ENCODE peak calls at places on chromosomes 5 and 9, in five cellular contexts. One of them, this sample, is unnamed.

GRCh38 chr9:1296331-1296730 is 246.2 kb downstream of the DMRT2 start:
- DNase-seq in hepatocyte: no peak
- DNase-seq in omental fat pad: no peak
- DNase-seq in neural crest cell: no peak
- DNase-seq in WTC11: no peak
- DNase-seq in this sample: no peak

GRCh38 chr5:34511063-34511462 is 145.1 kb upstream of the RAI14 start:
- DNase-seq in neural crest cell: no peak
- DNase-seq in WTC11: no peak
- DNase-seq in omental fat pad: no peak
- DNase-seq in hepatocyte: no peak
- DNase-seq in this sample: no peak

GRCh38 chr5:78920604-78921003 is 64.5 kb downstream of the ARSB start:
- DNase-seq in neural crest cell: no peak
- DNase-seq in hepatocyte: peak; percentile 56
- DNase-seq in WTC11: no peak
- DNase-seq in omental fat pad: no peak
- DNase-seq in this sample: no peak

GRCh38 chr5:45262061-45262590 is 434.1 kb downstream of the HCN1 start:
- DNase-seq in WTC11: peak; percentile 11
- DNase-seq in omental fat pad: no peak
- DNase-seq in hepatocyte: no peak
- DNase-seq in neural crest cell: no peak
- DNase-seq in this sample: no peak

GRCh38 chr5:141657937-141658545 is 6.8 kb upstream of the FCHSD1 start:
- DNase-seq in WTC11: no peak
- DNase-seq in hepatocyte: no peak
- DNase-seq in neural crest cell: no peak
- DNase-seq in omental fat pad: no peak
- DNase-seq in this sample: peak; percentile 77

GRCh38 chr9:115524467-115525059 is 406.6 kb upstream of the TNC start:
- DNase-seq in hepatocyte: peak; percentile 75
- DNase-seq in omental fat pad: no peak
- DNase-seq in neural crest cell: peak; percentile 38
- DNase-seq in WTC11: no peak
- DNase-seq in this sample: peak; percentile 8

GRCh38 chr5:40991168-40991980 is 79.8 kb downstream of the MROH2B start:
- DNase-seq in omental fat pad: no peak
- DNase-seq in WTC11: no peak
- DNase-seq in hepatocyte: peak; percentile 29
- DNase-seq in neural crest cell: no peak
- DNase-seq in this sample: peak; percentile 90

GRCh38 chr9:133505186-133505830 is 19.5 kb downstream of the MYMK start:
- DNase-seq in WTC11: no peak
- DNase-seq in neural crest cell: no peak
- DNase-seq in omental fat pad: no peak
- DNase-seq in hepatocyte: no peak
- DNase-seq in this sample: no peak

GRCh38 chr9:3888496-3888858 is 362.7 kb upstream of the RFX3 start:
- DNase-seq in neural crest cell: no peak
- DNase-seq in hepatocyte: no peak
- DNase-seq in WTC11: no peak
- DNase-seq in omental fat pad: no peak
- DNase-seq in this sample: no peak

GRCh38 chr5:9698125-9698848 is 68.1 kb upstream of the TAS2R1 start:
- DNase-seq in WTC11: no peak
- DNase-seq in hepatocyte: no peak
- DNase-seq in neural crest cell: no peak
- DNase-seq in omental fat pad: no peak
- DNase-seq in this sample: no peak

GRCh38 chr9:126953089-126953809 is 38.7 kb downstream of the RALGPS1 start:
- DNase-seq in hepatocyte: no peak
- DNase-seq in neural crest cell: no peak
- DNase-seq in WTC11: no peak
- DNase-seq in omental fat pad: no peak
- DNase-seq in this sample: no peak

GRCh38 chr5:57532513-57533497 is 50.2 kb upstream of the ACTBL2 start:
- DNase-seq in WTC11: no peak
- DNase-seq in neural crest cell: no peak
- DNase-seq in hepatocyte: no peak
- DNase-seq in omental fat pad: no peak
- DNase-seq in this sample: no peak

GRCh38 chr5:62562867-62563266 is 15.8 kb upstream of the LRRC70 start:
- DNase-seq in WTC11: no peak
- DNase-seq in hepatocyte: no peak
- DNase-seq in omental fat pad: no peak
- DNase-seq in neural crest cell: no peak
- DNase-seq in this sample: no peak

GRCh38 chr5:72347801-72348305 is 27.7 kb downstream of the PTCD2 start:
- DNase-seq in WTC11: no peak
- DNase-seq in hepatocyte: peak; percentile 40
- DNase-seq in omental fat pad: no peak
- DNase-seq in neural crest cell: no peak
- DNase-seq in this sample: no peak

GRCh38 chr5:150085950-150086715 is at the start of gene CSF1R:
- DNase-seq in neural crest cell: no peak
- DNase-seq in hepatocyte: no peak
- DNase-seq in WTC11: no peak
- DNase-seq in omental fat pad: no peak
- DNase-seq in this sample: no peak

GRCh38 chr5:9198399-9198798 is 347.5 kb downstream of the SEMA5A start:
- DNase-seq in neural crest cell: no peak
- DNase-seq in hepatocyte: no peak
- DNase-seq in WTC11: no peak
- DNase-seq in omental fat pad: no peak
- DNase-seq in this sample: no peak

GRCh38 chr5:149298857-149299404 is 27.3 kb downstream of the AFAP1L1 start:
- DNase-seq in hepatocyte: no peak
- DNase-seq in WTC11: no peak
- DNase-seq in neural crest cell: no peak
- DNase-seq in omental fat pad: no peak
- DNase-seq in this sample: peak; percentile 97

GRCh38 chr9:137305060-137305787 is 3.2 kb upstream of the NRARP start:
- DNase-seq in hepatocyte: peak; percentile 33
- DNase-seq in WTC11: peak; percentile 69
- DNase-seq in omental fat pad: no peak
- DNase-seq in neural crest cell: no peak
- DNase-seq in this sample: peak; percentile 91

GRCh38 chr9:136865768-136866103 is 372 bp downstream of the EDF1 start:
- DNase-seq in hepatocyte: peak; percentile 53
- DNase-seq in omental fat pad: no peak
- DNase-seq in WTC11: no peak
- DNase-seq in neural crest cell: no peak
- DNase-seq in this sample: no peak

GRCh38 chr9:136225366-136225747 is 20.3 kb downstream of the QSOX2 start:
- DNase-seq in WTC11: no peak
- DNase-seq in neural crest cell: no peak
- DNase-seq in hepatocyte: no peak
- DNase-seq in omental fat pad: no peak
- DNase-seq in this sample: no peak

GRCh38 chr5:50990296-50990924 is 324.0 kb downstream of the PARP8 start:
- DNase-seq in neural crest cell: no peak
- DNase-seq in WTC11: no peak
- DNase-seq in hepatocyte: no peak
- DNase-seq in omental fat pad: no peak
- DNase-seq in this sample: no peak

GRCh38 chr9:135956798-135957166 is 4.4 kb downstream of the UBAC1 start:
- DNase-seq in WTC11: no peak
- DNase-seq in omental fat pad: no peak
- DNase-seq in hepatocyte: no peak
- DNase-seq in neural crest cell: no peak
- DNase-seq in this sample: no peak

GRCh38 chr9:85508616-85509015 is 233.1 kb downstream of the AGTPBP1 start:
- DNase-seq in neural crest cell: no peak
- DNase-seq in omental fat pad: no peak
- DNase-seq in hepatocyte: no peak
- DNase-seq in WTC11: no peak
- DNase-seq in this sample: no peak

GRCh38 chr5:174972291-174972690 is 247.9 kb downstream of the MSX2 start:
- DNase-seq in neural crest cell: no peak
- DNase-seq in omental fat pad: no peak
- DNase-seq in hepatocyte: peak; percentile 72
- DNase-seq in WTC11: no peak
- DNase-seq in this sample: no peak

GRCh38 chr9:89436326-89436725 is 61.6 kb downstream of the SEMA4D start:
- DNase-seq in hepatocyte: no peak
- DNase-seq in neural crest cell: no peak
- DNase-seq in WTC11: no peak
- DNase-seq in omental fat pad: no peak
- DNase-seq in this sample: no peak

GRCh38 chr5:148809781-148810524 is 16.5 kb upstream of the ADRB2 start:
- DNase-seq in neural crest cell: no peak
- DNase-seq in WTC11: no peak
- DNase-seq in hepatocyte: no peak
- DNase-seq in omental fat pad: no peak
- DNase-seq in this sample: peak; percentile 32

GRCh38 chr5:10229306-10230048 is 20.2 kb downstream of the ATPSCKMT start:
- DNase-seq in neural crest cell: no peak
- DNase-seq in hepatocyte: no peak
- DNase-seq in omental fat pad: no peak
- DNase-seq in WTC11: no peak
- DNase-seq in this sample: no peak

GRCh38 chr9:138006576-138007233 is 129.1 kb downstream of the CACNA1B start:
- DNase-seq in neural crest cell: no peak
- DNase-seq in hepatocyte: peak; percentile 1
- DNase-seq in WTC11: no peak
- DNase-seq in omental fat pad: no peak
- DNase-seq in this sample: no peak

GRCh38 chr9:121445986-121446385 is 53.7 kb downstream of the GGTA1 start:
- DNase-seq in WTC11: peak; percentile 22
- DNase-seq in omental fat pad: no peak
- DNase-seq in neural crest cell: no peak
- DNase-seq in hepatocyte: no peak
- DNase-seq in this sample: no peak
- TF ChIP-seq CTCF in WTC11: no peak
- TF ChIP-seq CTCF in omental fat pad: no peak
- TF ChIP-seq CTCF in neural crest cell: no peak
- TF ChIP-seq CTCF in hepatocyte: no peak
- TF ChIP-seq CTCF in this sample: no peak

GRCh38 chr9:96217358-96217755 is 84.6 kb downstream of the HSD17B3 start:
- DNase-seq in WTC11: no peak
- DNase-seq in omental fat pad: no peak
- DNase-seq in neural crest cell: peak; percentile 12
- DNase-seq in hepatocyte: peak; percentile 70
- DNase-seq in this sample: no peak

GRCh38 chr9:96219615-96220257 is 82.2 kb downstream of the HSD17B3 start:
- DNase-seq in omental fat pad: no peak
- DNase-seq in hepatocyte: peak; percentile 19
- DNase-seq in neural crest cell: no peak
- DNase-seq in WTC11: peak; percentile 73
- DNase-seq in this sample: peak; percentile 18

GRCh38 chr9:96218821-96219614 is 83.0 kb downstream of the HSD17B3 start:
- DNase-seq in omental fat pad: no peak
- DNase-seq in hepatocyte: no peak
- DNase-seq in neural crest cell: no peak
- DNase-seq in WTC11: peak; percentile 22
- DNase-seq in this sample: no peak

GRCh38 chr9:96216618-96217017 is 85.4 kb downstream of the HSD17B3 start:
- DNase-seq in WTC11: no peak
- DNase-seq in hepatocyte: no peak
- DNase-seq in omental fat pad: no peak
- DNase-seq in neural crest cell: no peak
- DNase-seq in this sample: no peak

DNA sequence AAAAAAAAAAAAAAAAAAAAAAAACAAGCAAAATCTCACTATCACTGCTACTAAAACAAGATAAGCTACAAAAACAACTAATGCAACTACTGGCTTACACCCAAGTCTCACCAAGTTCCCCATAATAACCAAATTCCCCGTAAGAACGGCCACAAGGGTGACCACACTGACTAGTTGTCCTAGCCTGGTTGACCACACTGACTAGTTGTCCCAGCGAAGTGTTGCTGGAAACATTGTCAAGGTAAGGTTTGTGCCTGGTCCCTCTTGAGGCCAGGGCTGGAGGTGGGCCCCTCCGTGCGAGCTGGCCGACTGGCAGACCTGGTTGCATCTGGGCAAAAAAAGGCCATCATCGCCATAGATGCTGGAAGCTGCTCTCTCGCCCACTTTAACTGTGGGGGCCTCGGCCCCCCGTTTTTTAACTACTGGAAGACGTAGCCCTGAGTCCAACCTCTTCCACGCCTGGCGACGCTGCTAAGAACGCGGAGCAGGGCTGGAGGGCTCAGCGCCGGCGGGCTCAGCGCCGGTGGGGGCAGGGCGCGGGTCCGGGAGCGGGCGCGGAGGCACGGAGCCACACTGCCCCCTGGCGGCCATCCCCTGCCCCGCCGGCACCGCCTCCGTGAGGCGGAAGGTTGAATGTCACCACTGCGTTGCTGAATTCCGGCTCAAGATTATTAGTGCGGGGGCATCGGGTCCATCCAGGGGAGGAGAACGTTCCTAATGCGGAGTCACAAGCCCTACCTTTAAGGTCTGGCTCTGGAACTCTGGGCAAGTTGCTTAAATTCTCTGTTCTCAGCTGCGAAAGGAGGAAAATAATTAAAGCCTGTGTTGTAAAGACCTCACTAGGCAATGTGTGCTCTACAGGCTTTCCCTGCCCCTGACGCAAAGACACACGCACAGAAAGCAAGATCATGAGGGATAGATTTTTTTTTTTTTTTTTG is 84.0 kb downstream of the HSD17B3 start:
- DNase-seq in neural crest cell: peak; percentile 91
- DNase-seq in omental fat pad: peak; percentile 55
- DNase-seq in hepatocyte: peak; percentile 93
- DNase-seq in WTC11: peak; percentile 78
- DNase-seq in this sample: peak; percentile 71
- TF ChIP-seq CTCF in neural crest cell: peak; percentile 99
- TF ChIP-seq CTCF in omental fat pad: no peak
- TF ChIP-seq CTCF in hepatocyte: peak; percentile 75
- TF ChIP-seq CTCF in WTC11: peak; percentile 97
- TF ChIP-seq CTCF in this sample: peak; percentile 90

GRCh38 chr5:61273279-61273678 is 58.8 kb upstream of the ZSWIM6 start:
- DNase-seq in neural crest cell: no peak
- DNase-seq in omental fat pad: no peak
- DNase-seq in WTC11: no peak
- DNase-seq in hepatocyte: no peak
- DNase-seq in this sample: no peak
- TF ChIP-seq CTCF in neural crest cell: no peak
- TF ChIP-seq CTCF in omental fat pad: no peak
- TF ChIP-seq CTCF in WTC11: no peak
- TF ChIP-seq CTCF in hepatocyte: no peak
- TF ChIP-seq CTCF in this sample: no peak

GRCh38 chr9:2788948-2789347 is 54.9 kb downstream of the PUM3 start:
- DNase-seq in neural crest cell: no peak
- DNase-seq in hepatocyte: no peak
- DNase-seq in WTC11: no peak
- DNase-seq in omental fat pad: no peak
- DNase-seq in this sample: no peak

GRCh38 chr9:2787065-2787464 is 56.8 kb downstream of the PUM3 start:
- DNase-seq in neural crest cell: no peak
- DNase-seq in hepatocyte: no peak
- DNase-seq in omental fat pad: no peak
- DNase-seq in WTC11: no peak
- DNase-seq in this sample: no peak

DNA sequence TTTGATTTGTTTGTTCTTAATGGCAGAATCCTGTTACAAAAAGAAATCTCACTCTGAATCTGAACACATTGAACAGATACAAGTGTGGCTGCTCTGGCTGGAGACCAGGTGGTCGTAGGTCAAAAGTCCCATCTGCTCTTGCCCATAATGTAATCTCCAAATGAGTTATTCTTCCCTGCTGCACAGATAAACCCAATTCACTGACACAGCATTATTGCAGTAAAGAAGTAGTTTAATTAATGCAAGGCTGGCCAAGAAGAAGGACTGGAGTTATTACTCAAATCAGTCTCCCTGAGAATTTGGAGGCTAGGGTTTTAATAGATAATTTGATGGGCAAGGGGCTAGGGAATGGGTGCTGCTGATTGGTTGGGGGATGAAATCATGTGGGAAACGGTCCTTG is 52.6 kb downstream of the PUM3 start:
- DNase-seq in neural crest cell: no peak
- DNase-seq in omental fat pad: no peak
- DNase-seq in hepatocyte: no peak
- DNase-seq in WTC11: no peak
- DNase-seq in this sample: no peak
- TF ChIP-seq CTCF in neural crest cell: no peak
- TF ChIP-seq CTCF in omental fat pad: no peak
- TF ChIP-seq CTCF in hepatocyte: no peak
- TF ChIP-seq CTCF in WTC11: no peak
- TF ChIP-seq CTCF in this sample: no peak

This sample was measured in endothelial cell of umbilical vein.